ENCODE peak calls at places on chromosomes 16 and 17, in five cellular contexts. One of them, this sample, is unnamed.

GRCh38 chr17:1367351-1367745 is 32.7 kb downstream of the YWHAE start:
- DNase-seq in IMR-90: peak; percentile 31
- DNase-seq in NB4: no peak
- DNase-seq in heart left ventricle: peak; percentile 3
- DNase-seq in esophagus squamous epithelium: no peak
- DNase-seq in this sample: no peak

GRCh38 chr16:12646490-12647274 is 157.0 kb downstream of the CPPED1 start:
- DNase-seq in IMR-90: no peak
- DNase-seq in NB4: peak; percentile 10
- DNase-seq in heart left ventricle: no peak
- DNase-seq in esophagus squamous epithelium: no peak
- DNase-seq in this sample: no peak

GRCh38 chr17:77433385-77434135 is 292.8 kb downstream of the SEC14L1 start:
- DNase-seq in IMR-90: peak; percentile 82
- DNase-seq in NB4: no peak
- DNase-seq in heart left ventricle: peak; percentile 69
- DNase-seq in esophagus squamous epithelium: no peak
- DNase-seq in this sample: no peak

GRCh38 chr17:20983359-20983637 is 59.5 kb downstream of the USP22 start:
- DNase-seq in IMR-90: no peak
- DNase-seq in NB4: no peak
- DNase-seq in heart left ventricle: no peak
- DNase-seq in esophagus squamous epithelium: no peak
- DNase-seq in this sample: no peak

GRCh38 chr17:17382060-17382449 is 78.9 kb downstream of the NT5M start:
- DNase-seq in IMR-90: no peak
- DNase-seq in NB4: no peak
- DNase-seq in heart left ventricle: no peak
- DNase-seq in esophagus squamous epithelium: no peak
- DNase-seq in this sample: no peak

GRCh38 chr17:61208301-61209098 is 191.1 kb upstream of the TBX2 start:
- DNase-seq in IMR-90: peak; percentile 64
- DNase-seq in NB4: no peak
- DNase-seq in heart left ventricle: no peak
- DNase-seq in esophagus squamous epithelium: no peak
- DNase-seq in this sample: no peak

GRCh38 chr16:11316331-11317015 is 28.8 kb upstream of the RMI2 start:
- DNase-seq in IMR-90: no peak
- DNase-seq in NB4: no peak
- DNase-seq in heart left ventricle: no peak
- DNase-seq in esophagus squamous epithelium: no peak
- DNase-seq in this sample: no peak

GRCh38 chr17:17127156-17127555 is 79.0 kb downstream of the PLD6 start:
- DNase-seq in IMR-90: no peak
- DNase-seq in NB4: no peak
- DNase-seq in heart left ventricle: no peak
- DNase-seq in esophagus squamous epithelium: no peak
- DNase-seq in this sample: no peak

GRCh38 chr17:8140058-8140412 is 12.2 kb downstream of the PER1 start:
- DNase-seq in IMR-90: no peak
- DNase-seq in NB4: no peak
- DNase-seq in heart left ventricle: no peak
- DNase-seq in esophagus squamous epithelium: no peak
- DNase-seq in this sample: no peak

GRCh38 chr16:80147021-80147680 is 393.6 kb upstream of the DYNLRB2 start:
- DNase-seq in IMR-90: no peak
- DNase-seq in NB4: no peak
- DNase-seq in heart left ventricle: no peak
- DNase-seq in esophagus squamous epithelium: no peak
- DNase-seq in this sample: no peak

GRCh38 chr17:43033947-43034622 is 9.1 kb downstream of the RND2 start:
- DNase-seq in IMR-90: no peak
- DNase-seq in NB4: no peak
- DNase-seq in heart left ventricle: no peak
- DNase-seq in esophagus squamous epithelium: no peak
- DNase-seq in this sample: no peak

GRCh38 chr17:57357392-57357784 is 101.1 kb downstream of the MSI2 start:
- DNase-seq in IMR-90: no peak
- DNase-seq in NB4: no peak
- DNase-seq in heart left ventricle: peak; percentile 80
- DNase-seq in esophagus squamous epithelium: no peak
- DNase-seq in this sample: no peak

GRCh38 chr16:1312459-1312801 is 3.0 kb downstream of the UBE2I start:
- DNase-seq in IMR-90: no peak
- DNase-seq in NB4: no peak
- DNase-seq in heart left ventricle: no peak
- DNase-seq in esophagus squamous epithelium: no peak
- DNase-seq in this sample: no peak

GRCh38 chr16:66953462-66954096 is 7.5 kb upstream of the CES3 start:
- DNase-seq in IMR-90: no peak
- DNase-seq in NB4: no peak
- DNase-seq in heart left ventricle: no peak
- DNase-seq in esophagus squamous epithelium: no peak
- DNase-seq in this sample: peak; percentile 15

DNA sequence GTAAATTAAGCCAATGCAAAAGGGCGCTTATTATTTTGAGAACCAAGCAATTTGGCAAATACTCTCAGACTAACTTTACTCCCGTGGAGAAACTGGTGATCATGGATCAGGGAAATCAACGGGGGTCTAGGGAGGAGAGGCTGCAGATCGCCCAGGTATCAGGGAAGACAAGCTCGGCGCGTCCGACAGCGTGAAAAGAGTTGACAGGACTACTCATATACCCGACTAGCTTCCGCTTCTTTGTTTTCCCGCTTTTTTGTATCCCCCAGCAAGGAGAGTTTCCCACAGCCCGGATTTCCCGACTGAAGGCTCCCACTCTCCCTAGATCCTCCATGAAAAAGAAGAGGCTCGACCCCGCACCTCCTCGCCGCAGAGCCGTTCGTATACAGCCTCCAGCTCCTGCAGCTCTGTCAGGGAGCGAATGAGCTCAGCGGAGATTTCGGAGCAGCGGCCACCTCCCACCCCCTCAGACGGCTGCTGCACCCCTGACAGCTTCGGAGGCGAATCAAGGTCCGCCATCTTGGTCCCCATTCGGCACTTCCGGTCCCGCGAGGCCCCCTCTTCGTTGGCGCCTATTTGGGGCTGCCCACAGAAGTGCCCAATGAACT is at the start of gene COG4:
- DNase-seq in IMR-90: peak; percentile 79
- DNase-seq in NB4: peak; percentile 94
- DNase-seq in heart left ventricle: peak; percentile 90
- DNase-seq in esophagus squamous epithelium: peak; percentile 37
- DNase-seq in this sample: peak; percentile 95
- TF ChIP-seq POLR2A in IMR-90: no peak
- TF ChIP-seq POLR2A in NB4: no peak
- TF ChIP-seq POLR2A in heart left ventricle: no peak
- TF ChIP-seq POLR2A in esophagus squamous epithelium: no peak
- TF ChIP-seq POLR2A in this sample: peak; percentile 83

GRCh38 chr17:82292251-82293154 is 19.0 kb upstream of the CSNK1D start:
- DNase-seq in IMR-90: peak; percentile 98
- DNase-seq in NB4: peak; percentile 98
- DNase-seq in heart left ventricle: peak; percentile 97
- DNase-seq in esophagus squamous epithelium: peak; percentile 81
- DNase-seq in this sample: peak; percentile 98
- TF ChIP-seq POLR2A in IMR-90: peak; percentile 96
- TF ChIP-seq POLR2A in NB4: peak; percentile 95
- TF ChIP-seq POLR2A in heart left ventricle: peak; percentile 90
- TF ChIP-seq POLR2A in esophagus squamous epithelium: no peak
- TF ChIP-seq POLR2A in this sample: peak; percentile 99

GRCh38 chr16:48350716-48351115 is 34.5 kb downstream of the SIAH1 start:
- DNase-seq in IMR-90: no peak
- DNase-seq in NB4: no peak
- DNase-seq in heart left ventricle: no peak
- DNase-seq in esophagus squamous epithelium: no peak
- DNase-seq in this sample: peak; percentile 39
- TF ChIP-seq POLR2A in IMR-90: no peak
- TF ChIP-seq POLR2A in NB4: no peak
- TF ChIP-seq POLR2A in heart left ventricle: no peak
- TF ChIP-seq POLR2A in esophagus squamous epithelium: no peak
- TF ChIP-seq POLR2A in this sample: no peak

GRCh38 chr16:87461466-87461975 is 31.3 kb downstream of the ZCCHC14 start:
- DNase-seq in IMR-90: no peak
- DNase-seq in NB4: no peak
- DNase-seq in heart left ventricle: peak; percentile 54
- DNase-seq in esophagus squamous epithelium: no peak
- DNase-seq in this sample: peak; percentile 27

GRCh38 chr16:87465306-87465705 is 27.5 kb downstream of the ZCCHC14 start:
- DNase-seq in IMR-90: peak; percentile 82
- DNase-seq in NB4: peak; percentile 83
- DNase-seq in heart left ventricle: peak; percentile 67
- DNase-seq in esophagus squamous epithelium: peak; percentile 21
- DNase-seq in this sample: peak; percentile 64

GRCh38 chr16:87466975-87467501 is 25.8 kb downstream of the ZCCHC14 start:
- DNase-seq in IMR-90: no peak
- DNase-seq in NB4: no peak
- DNase-seq in heart left ventricle: no peak
- DNase-seq in esophagus squamous epithelium: no peak
- DNase-seq in this sample: no peak

GRCh38 chr16:87463722-87464690 is 28.8 kb downstream of the ZCCHC14 start:
- DNase-seq in IMR-90: peak; percentile 89
- DNase-seq in NB4: peak; percentile 83
- DNase-seq in heart left ventricle: peak; percentile 36
- DNase-seq in esophagus squamous epithelium: no peak
- DNase-seq in this sample: no peak

DNA sequence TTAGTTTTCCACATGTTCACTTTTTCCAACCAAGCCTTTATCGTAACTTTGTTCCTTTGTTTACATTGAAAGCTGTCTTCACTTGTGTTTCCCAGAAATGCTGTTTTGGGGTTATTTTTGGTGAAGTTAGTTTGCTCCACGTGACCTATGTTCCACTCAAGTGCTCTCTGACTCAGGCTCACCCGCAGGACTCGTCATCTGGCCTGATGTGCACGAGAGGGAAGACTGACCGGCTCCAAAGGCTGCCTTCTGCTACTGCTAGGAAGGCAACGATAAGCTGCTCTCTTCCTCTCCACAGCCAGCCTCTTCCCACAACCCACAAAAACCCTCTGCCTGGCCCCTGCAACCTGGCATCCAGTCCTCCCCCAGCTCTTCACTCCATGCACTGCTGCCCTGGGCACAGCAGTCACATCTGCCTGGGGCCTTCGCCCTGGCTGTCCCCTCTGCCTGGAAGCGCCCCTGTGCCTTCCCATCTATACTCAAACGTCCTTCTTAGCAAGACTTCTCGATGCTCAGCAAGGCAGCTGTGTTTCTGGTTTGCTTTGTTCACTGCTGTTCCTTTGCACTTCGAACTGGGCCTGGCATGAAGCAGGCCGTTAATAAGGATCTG is 28.0 kb downstream of the ZCCHC14 start:
- DNase-seq in IMR-90: peak; percentile 96
- DNase-seq in NB4: peak; percentile 88
- DNase-seq in heart left ventricle: peak; percentile 68
- DNase-seq in esophagus squamous epithelium: no peak
- DNase-seq in this sample: peak; percentile 68
- TF ChIP-seq POLR2A in IMR-90: peak; percentile 73
- TF ChIP-seq POLR2A in NB4: no peak
- TF ChIP-seq POLR2A in heart left ventricle: no peak
- TF ChIP-seq POLR2A in esophagus squamous epithelium: no peak
- TF ChIP-seq POLR2A in this sample: peak; percentile 46

DNA sequence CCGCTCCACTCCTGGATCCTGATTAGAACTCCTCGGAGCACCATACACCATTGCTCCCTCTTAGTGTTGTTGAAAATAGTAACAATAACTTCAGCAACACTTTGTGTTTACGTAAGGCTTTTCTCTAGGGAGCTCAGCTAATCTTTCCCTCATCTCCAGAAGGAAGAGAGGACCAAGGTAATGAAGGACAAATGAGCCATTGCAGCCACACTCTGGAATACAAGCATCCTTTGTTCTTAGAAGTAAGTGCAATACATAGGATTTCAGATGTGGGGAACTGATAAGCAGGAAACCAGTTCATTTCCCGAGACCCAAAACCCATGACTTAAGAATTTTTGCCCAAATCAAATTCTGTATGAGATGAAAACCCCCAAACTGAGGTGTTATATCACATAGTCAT is 22.9 kb upstream of the ZNF652 start:
- DNase-seq in IMR-90: no peak
- DNase-seq in NB4: no peak
- DNase-seq in heart left ventricle: no peak
- DNase-seq in esophagus squamous epithelium: no peak
- DNase-seq in this sample: no peak
- TF ChIP-seq POLR2A in IMR-90: no peak
- TF ChIP-seq POLR2A in NB4: no peak
- TF ChIP-seq POLR2A in heart left ventricle: no peak
- TF ChIP-seq POLR2A in esophagus squamous epithelium: no peak
- TF ChIP-seq POLR2A in this sample: no peak

GRCh38 chr16:47460755-47461597 is at the start of the genes ITFG1 and PHKB:
- DNase-seq in IMR-90: peak; percentile 90
- DNase-seq in NB4: peak; percentile 98
- DNase-seq in heart left ventricle: peak; percentile 95
- DNase-seq in esophagus squamous epithelium: peak; percentile 61
- DNase-seq in this sample: peak; percentile 97
- TF ChIP-seq POLR2A in IMR-90: peak; percentile 83
- TF ChIP-seq POLR2A in NB4: peak; percentile 54
- TF ChIP-seq POLR2A in heart left ventricle: no peak
- TF ChIP-seq POLR2A in esophagus squamous epithelium: no peak
- TF ChIP-seq POLR2A in this sample: peak; percentile 81